ENCODE peak calls at places on chromosomes 13 and 19, in five cellular contexts. One of them, this sample, is unnamed.

GRCh38 chr13:66222926-66223325 is 1007.2 kb downstream of the PCDH9 start:
- DNase-seq in uterus: no peak
- DNase-seq in caudate nucleus: no peak
- DNase-seq in GM23338: no peak
- DNase-seq in AG04450: no peak
- DNase-seq in this sample: no peak

GRCh38 chr19:16051254-16052025 is 24.9 kb upstream of the TPM4 start:
- DNase-seq in uterus: no peak
- DNase-seq in caudate nucleus: no peak
- DNase-seq in GM23338: no peak
- DNase-seq in AG04450: no peak
- DNase-seq in this sample: no peak

GRCh38 chr19:13231663-13232062 is 81.5 kb downstream of the IER2 start:
- DNase-seq in uterus: no peak
- DNase-seq in caudate nucleus: no peak
- DNase-seq in GM23338: no peak
- DNase-seq in AG04450: no peak
- DNase-seq in this sample: no peak

GRCh38 chr13:19888799-19889198 is 25.4 kb upstream of the ZMYM5 start:
- DNase-seq in uterus: no peak
- DNase-seq in caudate nucleus: no peak
- DNase-seq in GM23338: no peak
- DNase-seq in AG04450: no peak
- DNase-seq in this sample: no peak

GRCh38 chr19:53868892-53869804 is 1.5 kb downstream of the MYADM start:
- DNase-seq in uterus: peak
- DNase-seq in caudate nucleus: peak
- DNase-seq in GM23338: peak
- DNase-seq in AG04450: peak
- DNase-seq in this sample: peak

GRCh38 chr13:113951246-113951999 is 22.5 kb downstream of the C13orf46 start:
- DNase-seq in uterus: peak
- DNase-seq in caudate nucleus: peak
- DNase-seq in GM23338: peak
- DNase-seq in AG04450: no peak
- DNase-seq in this sample: peak

GRCh38 chr19:39970674-39971379 is at the start of gene PSMC4:
- DNase-seq in uterus: peak
- DNase-seq in caudate nucleus: peak
- DNase-seq in GM23338: peak
- DNase-seq in AG04450: peak
- DNase-seq in this sample: peak

GRCh38 chr13:51244637-51245405 is 22.6 kb downstream of the FAM124A start:
- DNase-seq in uterus: no peak
- DNase-seq in caudate nucleus: no peak
- DNase-seq in GM23338: peak
- DNase-seq in AG04450: no peak
- DNase-seq in this sample: no peak

GRCh38 chr13:40371531-40372125 is 294.8 kb downstream of the FOXO1 start:
- DNase-seq in uterus: no peak
- DNase-seq in caudate nucleus: no peak
- DNase-seq in GM23338: no peak
- DNase-seq in AG04450: no peak
- DNase-seq in this sample: no peak

GRCh38 chr19:44303976-44304568 is 753 bp downstream of the ZNF235 start:
- DNase-seq in uterus: no peak
- DNase-seq in caudate nucleus: no peak
- DNase-seq in GM23338: peak
- DNase-seq in AG04450: no peak
- DNase-seq in this sample: no peak

GRCh38 chr13:33730147-33730546 is 87.8 kb upstream of the RFC3 start:
- DNase-seq in uterus: no peak
- DNase-seq in caudate nucleus: no peak
- DNase-seq in GM23338: no peak
- DNase-seq in AG04450: no peak
- DNase-seq in this sample: no peak

GRCh38 chr19:34595683-34596082 is 81.3 kb downstream of the SCGB2B2 start:
- DNase-seq in uterus: no peak
- DNase-seq in caudate nucleus: no peak
- DNase-seq in GM23338: no peak
- DNase-seq in AG04450: no peak
- DNase-seq in this sample: no peak

GRCh38 chr19:33240181-33240771 is 14.6 kb upstream of the SLC7A10 start:
- DNase-seq in uterus: no peak
- DNase-seq in caudate nucleus: no peak
- DNase-seq in GM23338: no peak
- DNase-seq in AG04450: no peak
- DNase-seq in this sample: no peak

GRCh38 chr19:46844067-46844489 is 6.6 kb downstream of the AP2S1 start:
- DNase-seq in uterus: no peak
- DNase-seq in caudate nucleus: no peak
- DNase-seq in GM23338: no peak
- DNase-seq in AG04450: no peak
- DNase-seq in this sample: no peak

GRCh38 chr13:113837554-113838355 is 26.1 kb downstream of the GAS6 start:
- DNase-seq in uterus: peak
- DNase-seq in caudate nucleus: peak
- DNase-seq in GM23338: no peak
- DNase-seq in AG04450: peak
- DNase-seq in this sample: peak

GRCh38 chr19:29277107-29277506 is 64.2 kb upstream of the UQCRFS1 start:
- DNase-seq in uterus: no peak
- DNase-seq in caudate nucleus: no peak
- DNase-seq in GM23338: peak
- DNase-seq in AG04450: no peak
- DNase-seq in this sample: no peak

GRCh38 chr13:105165449-105166125 is 1369.9 kb downstream of the EFNB2 start:
- DNase-seq in uterus: no peak
- DNase-seq in caudate nucleus: no peak
- DNase-seq in GM23338: no peak
- DNase-seq in AG04450: no peak
- DNase-seq in this sample: no peak

GRCh38 chr19:17616961-17617806 is 61.7 kb downstream of the COLGALT1 start:
- DNase-seq in uterus: no peak
- DNase-seq in caudate nucleus: no peak
- DNase-seq in GM23338: peak
- DNase-seq in AG04450: no peak
- DNase-seq in this sample: no peak

GRCh38 chr13:90968510-90968909 is 379.0 kb upstream of the MIR17HG start:
- DNase-seq in uterus: no peak
- DNase-seq in caudate nucleus: peak
- DNase-seq in GM23338: peak
- DNase-seq in AG04450: no peak
- DNase-seq in this sample: no peak

GRCh38 chr13:114249062-114249461 is 14.4 kb downstream of the CDC16 start:
- DNase-seq in uterus: no peak
- DNase-seq in caudate nucleus: no peak
- DNase-seq in GM23338: no peak
- DNase-seq in AG04450: no peak
- DNase-seq in this sample: no peak

GRCh38 chr19:686589-687297 is 8.5 kb downstream of the PRSS57 start:
- DNase-seq in uterus: no peak
- DNase-seq in caudate nucleus: no peak
- DNase-seq in GM23338: no peak
- DNase-seq in AG04450: no peak
- DNase-seq in this sample: no peak

GRCh38 chr13:90412980-90413379 is 934.5 kb upstream of the MIR17HG start:
- DNase-seq in uterus: no peak
- DNase-seq in caudate nucleus: no peak
- DNase-seq in GM23338: no peak
- DNase-seq in AG04450: no peak
- DNase-seq in this sample: no peak

GRCh38 chr13:108987488-108987887 is 358.1 kb downstream of the MYO16 start:
- DNase-seq in uterus: no peak
- DNase-seq in caudate nucleus: no peak
- DNase-seq in GM23338: no peak
- DNase-seq in AG04450: no peak
- DNase-seq in this sample: no peak

GRCh38 chr13:33016414-33017409 is at the start of gene KL:
- DNase-seq in uterus: no peak
- DNase-seq in caudate nucleus: no peak
- DNase-seq in GM23338: peak
- DNase-seq in AG04450: no peak
- DNase-seq in this sample: peak

GRCh38 chr13:91319996-91320395 is 27.5 kb upstream of the MIR17HG start:
- DNase-seq in uterus: no peak
- DNase-seq in caudate nucleus: no peak
- DNase-seq in GM23338: peak
- DNase-seq in AG04450: no peak
- DNase-seq in this sample: no peak

GRCh38 chr13:45143346-45143751 is 23.0 kb downstream of the GTF2F2 start:
- DNase-seq in uterus: no peak
- DNase-seq in caudate nucleus: no peak
- DNase-seq in GM23338: no peak
- DNase-seq in AG04450: peak
- DNase-seq in this sample: no peak

GRCh38 chr13:30796132-30796832 is 60.9 kb downstream of the ALOX5AP start:
- DNase-seq in uterus: no peak
- DNase-seq in caudate nucleus: no peak
- DNase-seq in GM23338: no peak
- DNase-seq in AG04450: no peak
- DNase-seq in this sample: no peak

GRCh38 chr19:31981545-31981944 is 363.9 kb upstream of the ZNF507 start:
- DNase-seq in uterus: no peak
- DNase-seq in caudate nucleus: no peak
- DNase-seq in GM23338: no peak
- DNase-seq in AG04450: no peak
- DNase-seq in this sample: no peak

GRCh38 chr13:53311561-53311960 is 282.9 kb downstream of the OLFM4 start:
- DNase-seq in uterus: no peak
- DNase-seq in caudate nucleus: no peak
- DNase-seq in GM23338: peak
- DNase-seq in AG04450: no peak
- DNase-seq in this sample: no peak

GRCh38 chr19:41851456-41851855 is 6.6 kb downstream of the DMRTC2 start:
- DNase-seq in uterus: no peak
- DNase-seq in caudate nucleus: no peak
- DNase-seq in GM23338: peak
- DNase-seq in AG04450: no peak
- DNase-seq in this sample: no peak

GRCh38 chr19:41849067-41849466 is 4.2 kb downstream of the DMRTC2 start:
- DNase-seq in uterus: no peak
- DNase-seq in caudate nucleus: no peak
- DNase-seq in GM23338: no peak
- DNase-seq in AG04450: no peak
- DNase-seq in this sample: no peak

GRCh38 chr19:41853344-41853743 is 6.7 kb upstream of the RPS19 start:
- DNase-seq in uterus: no peak
- DNase-seq in caudate nucleus: no peak
- DNase-seq in GM23338: no peak
- DNase-seq in AG04450: no peak
- DNase-seq in this sample: no peak

GRCh38 chr19:41850381-41850780 is 5.5 kb downstream of the DMRTC2 start:
- DNase-seq in uterus: no peak
- DNase-seq in caudate nucleus: no peak
- DNase-seq in GM23338: no peak
- DNase-seq in AG04450: no peak
- DNase-seq in this sample: no peak

DNA sequence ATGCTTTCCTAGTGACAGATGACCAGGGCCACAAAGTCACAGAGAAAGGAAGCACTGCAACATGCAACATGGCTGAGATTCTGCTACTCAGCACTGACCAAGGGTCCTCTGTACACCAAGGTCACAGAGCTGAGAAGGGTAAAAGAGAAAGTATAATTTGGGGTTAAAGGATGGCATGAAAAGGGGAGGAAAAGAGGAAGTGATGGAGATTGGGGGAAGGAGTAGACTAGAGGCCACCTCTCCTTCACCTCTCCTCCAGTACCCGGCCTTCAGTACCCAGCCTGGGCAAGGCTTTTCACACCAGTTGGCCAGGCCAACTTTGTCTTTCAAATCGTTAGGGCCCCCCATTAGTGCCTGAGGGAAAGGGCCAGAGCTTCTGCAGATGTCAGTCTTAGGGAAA is 6.3 kb upstream of the RPS19 start:
- DNase-seq in uterus: no peak
- DNase-seq in caudate nucleus: no peak
- DNase-seq in GM23338: no peak
- DNase-seq in AG04450: no peak
- DNase-seq in this sample: no peak
- H3K27ac ChIP-seq in uterus: no peak
- H3K27ac ChIP-seq in caudate nucleus: no peak
- H3K27ac ChIP-seq in GM23338: no peak
- H3K27ac ChIP-seq in AG04450: no peak
- H3K27ac ChIP-seq in this sample: no peak

GRCh38 chr13:39253774-39254173 is 215.5 kb downstream of the NHLRC3 start:
- DNase-seq in uterus: no peak
- DNase-seq in caudate nucleus: no peak
- DNase-seq in GM23338: no peak
- DNase-seq in AG04450: peak
- DNase-seq in this sample: no peak
- H3K27ac ChIP-seq in uterus: no peak
- H3K27ac ChIP-seq in caudate nucleus: no peak
- H3K27ac ChIP-seq in GM23338: no peak
- H3K27ac ChIP-seq in AG04450: no peak
- H3K27ac ChIP-seq in this sample: no peak

DNA sequence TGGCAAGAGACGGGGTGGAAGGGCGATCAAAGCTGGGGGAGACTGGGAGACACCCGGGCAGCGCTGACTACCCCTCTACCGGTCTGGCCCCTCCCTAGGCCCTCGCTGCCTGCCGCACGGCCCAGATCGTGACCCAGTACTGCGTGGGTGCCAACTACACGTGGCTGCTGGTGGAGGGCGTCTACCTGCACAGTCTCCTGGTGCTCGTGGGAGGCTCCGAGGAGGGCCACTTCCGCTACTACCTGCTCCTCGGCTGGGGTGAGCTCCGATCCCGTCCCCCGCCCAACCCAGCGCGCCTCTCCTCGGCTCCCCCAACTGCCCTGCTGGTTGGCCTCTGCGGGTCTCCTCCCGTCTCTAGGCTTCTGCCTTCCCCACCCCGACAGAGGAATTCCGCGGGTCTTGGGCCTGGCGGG is 8.8 kb downstream of the GIPR start:
- DNase-seq in uterus: no peak
- DNase-seq in caudate nucleus: no peak
- DNase-seq in GM23338: peak
- DNase-seq in AG04450: no peak
- DNase-seq in this sample: no peak
- H3K27ac ChIP-seq in uterus: no peak
- H3K27ac ChIP-seq in caudate nucleus: no peak
- H3K27ac ChIP-seq in GM23338: no peak
- H3K27ac ChIP-seq in AG04450: no peak
- H3K27ac ChIP-seq in this sample: peak

GRCh38 chr13:73190477-73190876 is 131.7 kb downstream of the KLF5 start:
- DNase-seq in uterus: no peak
- DNase-seq in caudate nucleus: no peak
- DNase-seq in GM23338: no peak
- DNase-seq in AG04450: no peak
- DNase-seq in this sample: no peak

GRCh38 chr13:73189766-73190165 is 131.0 kb downstream of the KLF5 start:
- DNase-seq in uterus: no peak
- DNase-seq in caudate nucleus: no peak
- DNase-seq in GM23338: peak
- DNase-seq in AG04450: no peak
- DNase-seq in this sample: no peak

GRCh38 chr13:73193541-73193940 is 134.7 kb downstream of the KLF5 start:
- DNase-seq in uterus: no peak
- DNase-seq in caudate nucleus: no peak
- DNase-seq in GM23338: no peak
- DNase-seq in AG04450: no peak
- DNase-seq in this sample: no peak

GRCh38 chr13:73195091-73195490 is 136.3 kb downstream of the KLF5 start:
- DNase-seq in uterus: no peak
- DNase-seq in caudate nucleus: no peak
- DNase-seq in GM23338: no peak
- DNase-seq in AG04450: no peak
- DNase-seq in this sample: no peak

GRCh38 chr13:73194310-73194709 is 135.5 kb downstream of the KLF5 start:
- DNase-seq in uterus: no peak
- DNase-seq in caudate nucleus: no peak
- DNase-seq in GM23338: no peak
- DNase-seq in AG04450: no peak
- DNase-seq in this sample: no peak
- H3K27ac ChIP-seq in uterus: no peak
- H3K27ac ChIP-seq in caudate nucleus: no peak
- H3K27ac ChIP-seq in GM23338: no peak
- H3K27ac ChIP-seq in AG04450: no peak
- H3K27ac ChIP-seq in this sample: no peak

This sample was measured in substantia nigra.